ENCODE peak calls at places on chromosomes 7 and 10, in ten cellular contexts. One of them, this sample, is unnamed. For H3K4me1, the result is how much of the 10 kb centered on the place peaks cover.

GRCh38 chr10:6203331-6204062 is 765 bp downstream of the PFKFB3 start:
- DNase-seq in SK-N-SH: peak
- DNase-seq in A549: peak
- DNase-seq in stomach: peak
- DNase-seq in upper lobe of left lung: peak
- DNase-seq in GM12878: no peak
- DNase-seq in sigmoid colon: peak
- DNase-seq in transverse colon: peak
- DNase-seq in ovary: peak
- DNase-seq in K562: peak
- DNase-seq in this sample: no peak

GRCh38 chr7:148398844-148399365 is 191.7 kb upstream of the C7orf33 start:
- DNase-seq in SK-N-SH: no peak
- DNase-seq in A549: no peak
- DNase-seq in stomach: no peak
- DNase-seq in upper lobe of left lung: no peak
- DNase-seq in GM12878: peak
- DNase-seq in sigmoid colon: no peak
- DNase-seq in transverse colon: no peak
- DNase-seq in ovary: no peak
- DNase-seq in K562: no peak
- DNase-seq in this sample: no peak

GRCh38 chr10:84097787-84098353 is 41.4 kb upstream of the GHITM start:
- DNase-seq in SK-N-SH: peak
- DNase-seq in A549: peak
- DNase-seq in stomach: no peak
- DNase-seq in upper lobe of left lung: no peak
- DNase-seq in GM12878: no peak
- DNase-seq in sigmoid colon: no peak
- DNase-seq in transverse colon: no peak
- DNase-seq in ovary: no peak
- DNase-seq in K562: peak
- DNase-seq in this sample: no peak

GRCh38 chr7:102115931-102116330 is 170.7 kb upstream of the SH2B2 start:
- DNase-seq in SK-N-SH: no peak
- DNase-seq in A549: no peak
- DNase-seq in stomach: no peak
- DNase-seq in upper lobe of left lung: no peak
- DNase-seq in GM12878: no peak
- DNase-seq in sigmoid colon: peak
- DNase-seq in transverse colon: no peak
- DNase-seq in ovary: peak
- DNase-seq in K562: no peak
- DNase-seq in this sample: no peak

GRCh38 chr7:73974101-73974947 is 53.6 kb upstream of the ELN start:
- DNase-seq in SK-N-SH: no peak
- DNase-seq in A549: no peak
- DNase-seq in stomach: no peak
- DNase-seq in upper lobe of left lung: peak
- DNase-seq in GM12878: no peak
- DNase-seq in sigmoid colon: no peak
- DNase-seq in transverse colon: no peak
- DNase-seq in ovary: no peak
- DNase-seq in K562: no peak
- DNase-seq in this sample: no peak

GRCh38 chr7:116232402-116232749 is 22.0 kb downstream of the TES start:
- DNase-seq in SK-N-SH: no peak
- DNase-seq in A549: no peak
- DNase-seq in stomach: no peak
- DNase-seq in upper lobe of left lung: no peak
- DNase-seq in GM12878: no peak
- DNase-seq in sigmoid colon: no peak
- DNase-seq in transverse colon: no peak
- DNase-seq in ovary: no peak
- DNase-seq in K562: no peak
- DNase-seq in this sample: no peak

GRCh38 chr7:81780914-81781693 is 11.3 kb upstream of the HGF start:
- DNase-seq in SK-N-SH: no peak
- DNase-seq in A549: peak
- DNase-seq in stomach: no peak
- DNase-seq in upper lobe of left lung: no peak
- DNase-seq in GM12878: no peak
- DNase-seq in sigmoid colon: no peak
- DNase-seq in transverse colon: no peak
- DNase-seq in ovary: no peak
- DNase-seq in K562: no peak
- DNase-seq in this sample: no peak

GRCh38 chr7:7311001-7311400 is 128.7 kb downstream of the C1GALT1 start:
- DNase-seq in SK-N-SH: no peak
- DNase-seq in A549: no peak
- DNase-seq in stomach: no peak
- DNase-seq in upper lobe of left lung: no peak
- DNase-seq in GM12878: no peak
- DNase-seq in sigmoid colon: no peak
- DNase-seq in transverse colon: no peak
- DNase-seq in ovary: no peak
- DNase-seq in K562: no peak
- DNase-seq in this sample: no peak

GRCh38 chr10:62492012-62492869 is 118.1 kb downstream of the ZNF365 start:
- DNase-seq in SK-N-SH: no peak
- DNase-seq in A549: peak
- DNase-seq in stomach: no peak
- DNase-seq in upper lobe of left lung: no peak
- DNase-seq in GM12878: peak
- DNase-seq in sigmoid colon: no peak
- DNase-seq in transverse colon: no peak
- DNase-seq in ovary: no peak
- DNase-seq in K562: peak
- DNase-seq in this sample: no peak

GRCh38 chr10:19749185-19749729 is 67.0 kb upstream of the PLXDC2 start:
- DNase-seq in SK-N-SH: no peak
- DNase-seq in A549: no peak
- DNase-seq in stomach: no peak
- DNase-seq in upper lobe of left lung: no peak
- DNase-seq in GM12878: no peak
- DNase-seq in sigmoid colon: no peak
- DNase-seq in transverse colon: no peak
- DNase-seq in ovary: no peak
- DNase-seq in K562: no peak
- DNase-seq in this sample: no peak

GRCh38 chr10:64505496-64505895 is 984.3 kb downstream of the REEP3 start:
- DNase-seq in SK-N-SH: no peak
- DNase-seq in A549: no peak
- DNase-seq in stomach: no peak
- DNase-seq in upper lobe of left lung: no peak
- DNase-seq in GM12878: no peak
- DNase-seq in sigmoid colon: no peak
- DNase-seq in transverse colon: no peak
- DNase-seq in ovary: no peak
- DNase-seq in K562: no peak
- DNase-seq in this sample: no peak

DNA sequence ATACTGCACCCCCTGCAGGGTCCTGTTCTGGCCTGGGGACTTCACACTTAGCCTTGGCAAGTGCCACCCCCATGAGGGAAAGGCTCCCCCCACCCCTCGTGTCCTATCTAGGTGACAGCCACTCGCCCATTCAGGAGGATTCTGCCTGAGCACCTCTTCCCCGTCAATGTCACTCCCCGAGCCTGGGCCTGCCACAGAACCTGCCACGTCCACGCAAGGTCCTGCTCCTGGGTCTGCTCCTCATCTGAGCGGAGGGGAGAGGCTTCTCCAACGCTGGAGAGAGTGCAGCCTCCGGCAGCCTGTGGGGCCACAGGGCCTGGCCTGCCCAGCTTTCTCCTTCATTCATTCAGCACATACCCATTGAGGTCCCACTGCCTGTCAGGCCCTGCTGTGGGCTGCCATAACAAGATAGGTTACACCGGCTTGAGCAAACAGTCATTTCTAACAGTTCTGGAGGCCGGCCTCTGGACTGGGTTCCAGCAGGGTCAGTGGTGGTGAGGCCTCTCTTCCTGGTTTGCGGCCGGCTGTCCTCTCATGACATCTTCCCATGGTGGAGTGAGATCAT is 92.0 kb upstream of the RET start:
- DNase-seq in SK-N-SH: no peak
- DNase-seq in A549: no peak
- DNase-seq in stomach: peak
- DNase-seq in upper lobe of left lung: no peak
- DNase-seq in GM12878: no peak
- DNase-seq in sigmoid colon: peak
- DNase-seq in transverse colon: peak
- DNase-seq in ovary: peak
- DNase-seq in K562: no peak
- DNase-seq in this sample: no peak
- H3K4me1 ChIP-seq in SK-N-SH: half or more
- H3K4me1 ChIP-seq in A549: under half
- H3K4me1 ChIP-seq in stomach: under half
- H3K4me1 ChIP-seq in upper lobe of left lung: under half
- H3K4me1 ChIP-seq in GM12878: under half
- H3K4me1 ChIP-seq in sigmoid colon: under half
- H3K4me1 ChIP-seq in transverse colon: under half
- H3K4me1 ChIP-seq in ovary: under half
- H3K4me1 ChIP-seq in K562: under half
- H3K4me1 ChIP-seq in this sample: under half

GRCh38 chr10:103787251-103787816 is 68.0 kb downstream of the SH3PXD2A start:
- DNase-seq in SK-N-SH: no peak
- DNase-seq in A549: no peak
- DNase-seq in stomach: no peak
- DNase-seq in upper lobe of left lung: peak
- DNase-seq in GM12878: no peak
- DNase-seq in sigmoid colon: no peak
- DNase-seq in transverse colon: no peak
- DNase-seq in ovary: no peak
- DNase-seq in K562: no peak
- DNase-seq in this sample: no peak

GRCh38 chr10:103790580-103790979 is 64.8 kb downstream of the SH3PXD2A start:
- DNase-seq in SK-N-SH: no peak
- DNase-seq in A549: no peak
- DNase-seq in stomach: no peak
- DNase-seq in upper lobe of left lung: no peak
- DNase-seq in GM12878: no peak
- DNase-seq in sigmoid colon: no peak
- DNase-seq in transverse colon: no peak
- DNase-seq in ovary: no peak
- DNase-seq in K562: no peak
- DNase-seq in this sample: no peak

GRCh38 chr10:103789771-103790201 is 65.6 kb downstream of the SH3PXD2A start:
- DNase-seq in SK-N-SH: no peak
- DNase-seq in A549: no peak
- DNase-seq in stomach: peak
- DNase-seq in upper lobe of left lung: no peak
- DNase-seq in GM12878: no peak
- DNase-seq in sigmoid colon: no peak
- DNase-seq in transverse colon: peak
- DNase-seq in ovary: no peak
- DNase-seq in K562: no peak
- DNase-seq in this sample: no peak

GRCh38 chr10:103791291-103791690 is 64.1 kb downstream of the SH3PXD2A start:
- DNase-seq in SK-N-SH: no peak
- DNase-seq in A549: no peak
- DNase-seq in stomach: no peak
- DNase-seq in upper lobe of left lung: no peak
- DNase-seq in GM12878: no peak
- DNase-seq in sigmoid colon: no peak
- DNase-seq in transverse colon: no peak
- DNase-seq in ovary: no peak
- DNase-seq in K562: no peak
- DNase-seq in this sample: no peak

GRCh38 chr10:103789141-103789540 is 66.2 kb downstream of the SH3PXD2A start:
- DNase-seq in SK-N-SH: no peak
- DNase-seq in A549: no peak
- DNase-seq in stomach: no peak
- DNase-seq in upper lobe of left lung: no peak
- DNase-seq in GM12878: no peak
- DNase-seq in sigmoid colon: no peak
- DNase-seq in transverse colon: no peak
- DNase-seq in ovary: no peak
- DNase-seq in K562: no peak
- DNase-seq in this sample: no peak
- TF ChIP-seq EP300 in SK-N-SH: no peak
- TF ChIP-seq EP300 in A549: no peak
- TF ChIP-seq EP300 in stomach: no peak
- TF ChIP-seq EP300 in upper lobe of left lung: no peak
- TF ChIP-seq EP300 in GM12878: no peak
- TF ChIP-seq EP300 in sigmoid colon: no peak
- TF ChIP-seq EP300 in transverse colon: no peak
- TF ChIP-seq EP300 in ovary: no peak
- TF ChIP-seq EP300 in K562: no peak
- TF ChIP-seq EP300 in this sample: no peak

GRCh38 chr10:50361946-50362345 is 110.6 kb upstream of the ASAH2 start:
- DNase-seq in SK-N-SH: no peak
- DNase-seq in A549: no peak
- DNase-seq in stomach: no peak
- DNase-seq in upper lobe of left lung: no peak
- DNase-seq in GM12878: no peak
- DNase-seq in sigmoid colon: no peak
- DNase-seq in transverse colon: no peak
- DNase-seq in ovary: no peak
- DNase-seq in K562: no peak
- DNase-seq in this sample: no peak

GRCh38 chr10:50358411-50358810 is 107.1 kb upstream of the ASAH2 start:
- DNase-seq in SK-N-SH: no peak
- DNase-seq in A549: no peak
- DNase-seq in stomach: no peak
- DNase-seq in upper lobe of left lung: no peak
- DNase-seq in GM12878: no peak
- DNase-seq in sigmoid colon: no peak
- DNase-seq in transverse colon: no peak
- DNase-seq in ovary: no peak
- DNase-seq in K562: peak
- DNase-seq in this sample: no peak

GRCh38 chr10:50360486-50360885 is 109.2 kb upstream of the ASAH2 start:
- DNase-seq in SK-N-SH: no peak
- DNase-seq in A549: no peak
- DNase-seq in stomach: no peak
- DNase-seq in upper lobe of left lung: no peak
- DNase-seq in GM12878: no peak
- DNase-seq in sigmoid colon: no peak
- DNase-seq in transverse colon: no peak
- DNase-seq in ovary: no peak
- DNase-seq in K562: no peak
- DNase-seq in this sample: no peak

GRCh38 chr10:50358925-50359687 is 107.8 kb upstream of the ASAH2 start:
- DNase-seq in SK-N-SH: no peak
- DNase-seq in A549: no peak
- DNase-seq in stomach: no peak
- DNase-seq in upper lobe of left lung: no peak
- DNase-seq in GM12878: no peak
- DNase-seq in sigmoid colon: no peak
- DNase-seq in transverse colon: no peak
- DNase-seq in ovary: no peak
- DNase-seq in K562: no peak
- DNase-seq in this sample: no peak

GRCh38 chr10:50360077-50360476 is 108.8 kb upstream of the ASAH2 start:
- DNase-seq in SK-N-SH: no peak
- DNase-seq in A549: no peak
- DNase-seq in stomach: no peak
- DNase-seq in upper lobe of left lung: no peak
- DNase-seq in GM12878: no peak
- DNase-seq in sigmoid colon: no peak
- DNase-seq in transverse colon: no peak
- DNase-seq in ovary: no peak
- DNase-seq in K562: no peak
- DNase-seq in this sample: no peak
- H3K4me1 ChIP-seq in SK-N-SH: under half
- H3K4me1 ChIP-seq in A549: under half
- H3K4me1 ChIP-seq in stomach: under half
- H3K4me1 ChIP-seq in upper lobe of left lung: under half
- H3K4me1 ChIP-seq in GM12878: under half
- H3K4me1 ChIP-seq in sigmoid colon: under half
- H3K4me1 ChIP-seq in transverse colon: under half
- H3K4me1 ChIP-seq in ovary: under half
- H3K4me1 ChIP-seq in K562: half or more
- H3K4me1 ChIP-seq in this sample: under half

GRCh38 chr7:376306-376969 is 86.5 kb downstream of the FOXL3 start:
- DNase-seq in SK-N-SH: peak
- DNase-seq in A549: no peak
- DNase-seq in stomach: peak
- DNase-seq in upper lobe of left lung: peak
- DNase-seq in GM12878: no peak
- DNase-seq in sigmoid colon: no peak
- DNase-seq in transverse colon: peak
- DNase-seq in ovary: peak
- DNase-seq in K562: no peak
- DNase-seq in this sample: no peak
- TF ChIP-seq EP300 in SK-N-SH: no peak
- TF ChIP-seq EP300 in A549: no peak
- TF ChIP-seq EP300 in stomach: no peak
- TF ChIP-seq EP300 in upper lobe of left lung: no peak
- TF ChIP-seq EP300 in GM12878: no peak
- TF ChIP-seq EP300 in sigmoid colon: no peak
- TF ChIP-seq EP300 in transverse colon: no peak
- TF ChIP-seq EP300 in ovary: no peak
- TF ChIP-seq EP300 in K562: no peak
- TF ChIP-seq EP300 in this sample: no peak

This sample was measured in tibial nerve.